ENCODE peak calls at places on chromosomes 16 and 17, in seven cellular contexts. Q is stimulated activated CD8-positive, alpha-beta memory T cell treated with anti-CD3 and anti-CD28 coated beads, Interleukin-4, amount 100 ng/mL, for 24 hours; G is CD4-positive, alpha-beta T cell; J is LHCN-M2; H is AG09319; X is cardiac muscle cell; A is NCI-H460. Z is an unnamed sample.

GRCh38 chr16:27258241-27258734 is 10.3 kb downstream of the NSMCE1 start:
- DNase-seq in Q (no peak), G (no peak), J (no peak), H (no peak), X (no peak), A (no peak), Z (no peak)

GRCh38 chr17:35460354-35460851 is 11.8 kb upstream of the SLFN13 start:
- DNase-seq in Q (peak; percentile 40), G (peak; percentile 49), J (no peak), H (no peak), X (peak; percentile 64), A (peak; percentile 6), Z (peak; percentile 69)

GRCh38 chr16:50213939-50214519 is 52.3 kb upstream of the ADCY7 start:
- DNase-seq in Q (no peak), G (no peak), J (peak; percentile 58), H (no peak), X (peak; percentile 32), A (peak; percentile 63), Z (no peak)

GRCh38 chr17:59851431-59852375 is 41.0 kb downstream of the TUBD1 start:
- DNase-seq in Q (no peak), G (no peak), J (no peak), H (peak; percentile 84), X (no peak), A (no peak), Z (no peak)

GRCh38 chr16:81816793-81817210 is 37.7 kb downstream of the PLCG2 start:
- DNase-seq in Q (no peak), G (no peak), J (no peak), H (no peak), X (no peak), A (no peak), Z (no peak)

GRCh38 chr16:85605912-85606841 is 6.9 kb upstream of the GSE1 start:
- DNase-seq in Q (no peak), G (no peak), J (no peak), H (no peak), X (no peak), A (no peak), Z (no peak)

GRCh38 chr16:68368602-68368944 is 57.8 kb downstream of the PRMT7 start:
- DNase-seq in Q (no peak), G (no peak), J (no peak), H (no peak), X (no peak), A (no peak), Z (no peak)

GRCh38 chr16:66553223-66553622 is 847 bp downstream of the CKLF start:
- DNase-seq in Q (no peak), G (no peak), J (no peak), H (no peak), X (no peak), A (no peak), Z (no peak)

GRCh38 chr16:26627958-26628357 is 438.8 kb upstream of the C16orf82 start:
- DNase-seq in Q (no peak), G (no peak), J (no peak), H (no peak), X (no peak), A (no peak), Z (no peak)

GRCh38 chr16:10871157-10871991 is 5.6 kb upstream of the CIITA start:
- DNase-seq in Q (peak; percentile 40), G (no peak), J (peak; percentile 96), H (peak; percentile 34), X (no peak), A (no peak), Z (peak; percentile 47)

GRCh38 chr17:67478266-67479118 is 101.4 kb downstream of the PITPNC1 start:
- DNase-seq in Q (no peak), G (no peak), J (peak; percentile 19), H (no peak), X (no peak), A (no peak), Z (no peak)

GRCh38 chr17:80164185-80164584 is 5.6 kb upstream of the CARD14 start:
- DNase-seq in Q (no peak), G (no peak), J (no peak), H (no peak), X (no peak), A (no peak), Z (no peak)

GRCh38 chr17:65190467-65191095 is 53.4 kb downstream of the RGS9 start:
- DNase-seq in Q (no peak), G (no peak), J (peak; percentile 29), H (no peak), X (no peak), A (no peak), Z (no peak)

GRCh38 chr17:81251943-81252301 is 12.8 kb downstream of the NDUFAF8 start:
- DNase-seq in Q (no peak), G (no peak), J (no peak), H (no peak), X (peak; percentile 47), A (no peak), Z (no peak)

GRCh38 chr17:16425698-16426659 is 10.6 kb downstream of the TRPV2 start:
- DNase-seq in Q (no peak), G (no peak), J (peak; percentile 22), H (no peak), X (no peak), A (no peak), Z (no peak)

GRCh38 chr16:86663691-86664517 is 85.6 kb downstream of the FOXL1 start:
- DNase-seq in Q (no peak), G (no peak), J (peak; percentile 76), H (no peak), X (no peak), A (peak; percentile 82), Z (no peak)

GRCh38 chr16:55832425-55832787 is 490 bp downstream of the CES1 start:
- DNase-seq in Q (no peak), G (no peak), J (no peak), H (no peak), X (no peak), A (no peak), Z (no peak)

GRCh38 chr17:521168-521525 is 168.5 kb upstream of the RPH3AL start:
- DNase-seq in Q (no peak), G (no peak), J (no peak), H (no peak), X (no peak), A (no peak), Z (no peak)

GRCh38 chr16:889586-889985 is 81.2 kb downstream of the LMF1 start:
- DNase-seq in Q (no peak), G (no peak), J (no peak), H (no peak), X (no peak), A (no peak), Z (no peak)

GRCh38 chr16:11562411-11562810 is 24.3 kb downstream of the LITAF start:
- DNase-seq in Q (no peak), G (no peak), J (no peak), H (no peak), X (no peak), A (no peak), Z (no peak)

GRCh38 chr16:9761870-9762269 is 420.4 kb downstream of the GRIN2A start:
- DNase-seq in Q (no peak), G (no peak), J (no peak), H (no peak), X (no peak), A (no peak), Z (no peak)

GRCh38 chr16:64196444-64196843 is 925.4 kb downstream of the CDH11 start:
- DNase-seq in Q (no peak), G (no peak), J (peak; percentile 36), H (peak; percentile 25), X (no peak), A (no peak), Z (no peak)